ENCODE peak calls at places on chromosome 4, in seven cellular contexts. E is NCI-H2029; D is A172; R is fibroblast of the aortic adventitia; X is activated T-cell treated with anti-CD3 and anti-CD28 coated beads, Interleukin-2, amount 50 U/mL, for 72 hours; O is fibroblast of mammary gland; Q is neural progenitor cell. B is an unnamed sample.

GRCh38 chr4:151031831-151032605 is 16.9 kb upstream of the LRBA start:
- DNase-seq in O (peak), Q (no peak), D (peak), R (peak), X (peak), E (no peak), B (peak)

GRCh38 chr4:113921089-113921842 is 58.2 kb downstream of the ARSJ start:
- DNase-seq in X (no peak), R (peak), E (no peak), D (no peak), Q (no peak), O (peak), B (no peak)

GRCh38 chr4:25654971-25655963 is at the start of gene SLC34A2:
- DNase-seq in Q (peak), D (no peak), R (no peak), O (no peak), E (no peak), X (no peak), B (no peak)

GRCh38 chr4:26574563-26574962 is 9.3 kb upstream of the TBC1D19 start:
- DNase-seq in E (no peak), R (no peak), D (no peak), X (no peak), Q (peak), O (no peak), B (no peak)

GRCh38 chr4:188053302-188053701 is 56.1 kb downstream of the TRIML2 start:
- DNase-seq in E (no peak), D (no peak), O (no peak), X (no peak), Q (peak), R (no peak), B (no peak)

GRCh38 chr4:3192827-3193226 is 56.1 kb upstream of the MSANTD1 start:
- DNase-seq in R (no peak), E (no peak), Q (no peak), X (no peak), O (no peak), D (no peak), B (no peak)

GRCh38 chr4:184174571-184175488 is 42.8 kb downstream of the ENPP6 start:
- DNase-seq in X (no peak), O (no peak), Q (no peak), R (no peak), D (no peak), E (no peak), B (no peak)

GRCh38 chr4:43133566-43133965 is 241.1 kb downstream of the GRXCR1 start:
- DNase-seq in R (no peak), E (no peak), X (no peak), D (no peak), O (no peak), Q (no peak), B (no peak)

GRCh38 chr4:109990307-109991257 is 77.9 kb downstream of the EGF start:
- DNase-seq in X (no peak), E (no peak), R (no peak), O (no peak), D (no peak), Q (no peak), B (no peak)

GRCh38 chr4:76836860-76837564 is 60.9 kb downstream of the SOWAHB start:
- DNase-seq in R (no peak), O (peak), X (no peak), E (no peak), Q (no peak), D (peak), B (no peak)

GRCh38 chr4:7238300-7238960 is 46.1 kb downstream of the SORCS2 start:
- DNase-seq in R (no peak), Q (peak), D (no peak), E (no peak), X (no peak), O (peak), B (no peak)

GRCh38 chr4:99404595-99405287 is 30.4 kb downstream of the ADH7 start:
- DNase-seq in O (peak), E (no peak), R (peak), D (peak), Q (no peak), X (peak), B (no peak)

GRCh38 chr4:1290165-1290977 is 680 bp downstream of the MAEA start:
- DNase-seq in E (no peak), Q (no peak), X (peak), O (no peak), D (no peak), R (no peak), B (peak)

GRCh38 chr4:48342559-48342878 is 1.2 kb downstream of the SLAIN2 start:
- DNase-seq in R (no peak), D (no peak), E (no peak), X (peak), Q (no peak), O (no peak), B (no peak)

GRCh38 chr4:66590488-66591215 is 920.4 kb upstream of the EPHA5 start:
- DNase-seq in O (peak), D (no peak), R (peak), X (no peak), E (no peak), Q (no peak), B (no peak)

GRCh38 chr4:6010789-6011188 is 7.4 kb downstream of the C4orf50 start:
- DNase-seq in X (no peak), Q (no peak), R (no peak), E (no peak), O (no peak), D (no peak), B (no peak)

GRCh38 chr4:171993247-171993646 is 180.0 kb downstream of the GALNTL6 start:
- DNase-seq in R (no peak), E (no peak), O (no peak), X (no peak), D (no peak), Q (no peak), B (no peak)

GRCh38 chr4:101599620-101600019 is 190.9 kb upstream of the BANK1 start:
- DNase-seq in X (peak), O (peak), R (peak), Q (no peak), D (no peak), E (no peak), B (no peak)

GRCh38 chr4:107989162-107989536 is 540 bp upstream of the HADH start:
- DNase-seq in Q (no peak), X (no peak), D (no peak), E (no peak), O (no peak), R (no peak), B (no peak)

GRCh38 chr4:118817178-118817930 is 18.6 kb downstream of the SEC24D start:
- DNase-seq in X (no peak), R (no peak), Q (no peak), O (no peak), E (no peak), D (no peak), B (no peak)

GRCh38 chr4:25882226-25882625 is 19.4 kb upstream of the SEL1L3 start:
- DNase-seq in O (no peak), Q (no peak), X (no peak), E (no peak), D (no peak), R (no peak), B (no peak)

GRCh38 chr4:154989511-154989910 is 208.4 kb downstream of the RBM46 start:
- DNase-seq in E (no peak), D (no peak), R (no peak), Q (no peak), O (no peak), X (no peak), B (no peak)

GRCh38 chr4:177308842-177309524 is 691 bp upstream of the NEIL3 start:
- DNase-seq in E (no peak), X (peak), O (no peak), Q (no peak), R (no peak), D (no peak), B (no peak)

GRCh38 chr4:129446074-129446473 is 350.1 kb downstream of the C4orf33 start:
- DNase-seq in E (no peak), O (no peak), D (no peak), R (no peak), Q (peak), X (no peak), B (no peak)

B was measured in activated naive CD8-positive, alpha-beta T cell treated with anti-CD3 and anti-CD28 coated beads, Interleukin-2, amount 50 U/mL, for 24 hours.